ENCODE peak calls at places on chromosomes 4 and X, in five cellular contexts. One of them, this sample, is unnamed.

GRCh38 chr4:159368320-159368719 is 265.4 kb downstream of the RAPGEF2 start:
- DNase-seq in pancreas: no peak
- DNase-seq in NCI-H1092: no peak
- DNase-seq in HFFc6: peak
- DNase-seq in tibial artery: no peak
- DNase-seq in this sample: no peak

GRCh38 chrX:20547649-20548051 is 280.9 kb upstream of the RPS6KA3 start:
- DNase-seq in pancreas: peak
- DNase-seq in NCI-H1092: no peak
- DNase-seq in HFFc6: peak
- DNase-seq in tibial artery: peak
- DNase-seq in this sample: no peak

GRCh38 chr4:3773552-3774001 is 7.4 kb downstream of the ADRA2C start:
- DNase-seq in pancreas: peak
- DNase-seq in NCI-H1092: no peak
- DNase-seq in HFFc6: no peak
- DNase-seq in tibial artery: no peak
- DNase-seq in this sample: no peak

GRCh38 chr4:87092389-87093141 is 127.9 kb downstream of the KLHL8 start:
- DNase-seq in pancreas: peak
- DNase-seq in NCI-H1092: peak
- DNase-seq in HFFc6: peak
- DNase-seq in tibial artery: peak
- DNase-seq in this sample: peak

GRCh38 chrX:22325091-22325490 is 52.4 kb downstream of the CBLL2 start:
- DNase-seq in pancreas: no peak
- DNase-seq in NCI-H1092: no peak
- DNase-seq in HFFc6: peak
- DNase-seq in tibial artery: no peak
- DNase-seq in this sample: peak

GRCh38 chr4:139647184-139647583 is 18.4 kb upstream of the MGST2 start:
- DNase-seq in pancreas: no peak
- DNase-seq in NCI-H1092: no peak
- DNase-seq in HFFc6: no peak
- DNase-seq in tibial artery: no peak
- DNase-seq in this sample: no peak

GRCh38 chr4:22427676-22428075 is 88.2 kb downstream of the ADGRA3 start:
- DNase-seq in pancreas: no peak
- DNase-seq in NCI-H1092: peak
- DNase-seq in HFFc6: no peak
- DNase-seq in tibial artery: no peak
- DNase-seq in this sample: no peak

GRCh38 chr4:148311493-148311892 is 130.7 kb downstream of the NR3C2 start:
- DNase-seq in pancreas: no peak
- DNase-seq in NCI-H1092: no peak
- DNase-seq in HFFc6: no peak
- DNase-seq in tibial artery: no peak
- DNase-seq in this sample: no peak

GRCh38 chr4:41358626-41359025 is 101.9 kb downstream of the UCHL1 start:
- DNase-seq in pancreas: no peak
- DNase-seq in NCI-H1092: peak
- DNase-seq in HFFc6: no peak
- DNase-seq in tibial artery: no peak
- DNase-seq in this sample: no peak

GRCh38 chr4:23006756-23007155 is 314.0 kb downstream of the GBA3 start:
- DNase-seq in pancreas: no peak
- DNase-seq in NCI-H1092: no peak
- DNase-seq in HFFc6: no peak
- DNase-seq in tibial artery: no peak
- DNase-seq in this sample: no peak

GRCh38 chr4:74203467-74203866 is 45.5 kb downstream of the MTHFD2L start:
- DNase-seq in pancreas: no peak
- DNase-seq in NCI-H1092: no peak
- DNase-seq in HFFc6: no peak
- DNase-seq in tibial artery: no peak
- DNase-seq in this sample: no peak

GRCh38 chrX:77743720-77744119 is 42.3 kb downstream of the ATRX start:
- DNase-seq in pancreas: no peak
- DNase-seq in NCI-H1092: no peak
- DNase-seq in HFFc6: peak
- DNase-seq in tibial artery: no peak
- DNase-seq in this sample: no peak

GRCh38 chr4:125833-126232 is 1.5 kb downstream of the ZNF718 start:
- DNase-seq in pancreas: no peak
- DNase-seq in NCI-H1092: no peak
- DNase-seq in HFFc6: no peak
- DNase-seq in tibial artery: no peak
- DNase-seq in this sample: no peak

GRCh38 chr4:110508827-110509446 is 33.0 kb downstream of the ENPEP start:
- DNase-seq in pancreas: no peak
- DNase-seq in NCI-H1092: no peak
- DNase-seq in HFFc6: peak
- DNase-seq in tibial artery: no peak
- DNase-seq in this sample: peak

GRCh38 chr4:144714166-144714565 is 68.2 kb downstream of the HHIP start:
- DNase-seq in pancreas: no peak
- DNase-seq in NCI-H1092: no peak
- DNase-seq in HFFc6: no peak
- DNase-seq in tibial artery: no peak
- DNase-seq in this sample: no peak

GRCh38 chr4:110959041-110959643 is 336.3 kb upstream of the PITX2 start:
- DNase-seq in pancreas: no peak
- DNase-seq in NCI-H1092: no peak
- DNase-seq in HFFc6: peak
- DNase-seq in tibial artery: no peak
- DNase-seq in this sample: peak

GRCh38 chrX:20514358-20514757 is 247.6 kb upstream of the RPS6KA3 start:
- DNase-seq in pancreas: no peak
- DNase-seq in NCI-H1092: no peak
- DNase-seq in HFFc6: peak
- DNase-seq in tibial artery: no peak
- DNase-seq in this sample: peak

GRCh38 chrX:50081282-50081955 is 119.4 kb downstream of the AKAP4 start:
- DNase-seq in pancreas: no peak
- DNase-seq in NCI-H1092: peak
- DNase-seq in HFFc6: no peak
- DNase-seq in tibial artery: peak
- DNase-seq in this sample: peak

GRCh38 chr4:8580321-8581093 is at the start of gene GPR78:
- DNase-seq in pancreas: peak
- DNase-seq in NCI-H1092: no peak
- DNase-seq in HFFc6: no peak
- DNase-seq in tibial artery: no peak
- DNase-seq in this sample: peak

GRCh38 chr4:176470671-176471070 is 150.9 kb downstream of the SPCS3 start:
- DNase-seq in pancreas: no peak
- DNase-seq in NCI-H1092: no peak
- DNase-seq in HFFc6: no peak
- DNase-seq in tibial artery: no peak
- DNase-seq in this sample: no peak

GRCh38 chr4:103032575-103032974 is 13.1 kb upstream of the SLC9B1 start:
- DNase-seq in pancreas: no peak
- DNase-seq in NCI-H1092: no peak
- DNase-seq in HFFc6: peak
- DNase-seq in tibial artery: no peak
- DNase-seq in this sample: peak

GRCh38 chr4:22515888-22516541 is at the start of gene ADGRA3:
- DNase-seq in pancreas: peak
- DNase-seq in NCI-H1092: peak
- DNase-seq in HFFc6: peak
- DNase-seq in tibial artery: peak
- DNase-seq in this sample: peak

GRCh38 chr4:114257516-114257915 is 278.1 kb upstream of the ARSJ start:
- DNase-seq in pancreas: no peak
- DNase-seq in NCI-H1092: no peak
- DNase-seq in HFFc6: peak
- DNase-seq in tibial artery: no peak
- DNase-seq in this sample: no peak

GRCh38 chr4:159787901-159788300 is 685.0 kb downstream of the RAPGEF2 start:
- DNase-seq in pancreas: no peak
- DNase-seq in NCI-H1092: no peak
- DNase-seq in HFFc6: no peak
- DNase-seq in tibial artery: no peak
- DNase-seq in this sample: no peak

GRCh38 chrX:119622356-119623232 is 16.4 kb upstream of the NKRF start:
- DNase-seq in pancreas: no peak
- DNase-seq in NCI-H1092: peak
- DNase-seq in HFFc6: peak
- DNase-seq in tibial artery: peak
- DNase-seq in this sample: peak

GRCh38 chr4:113179996-113180395 is 130.5 kb downstream of the ANK2 start:
- DNase-seq in pancreas: no peak
- DNase-seq in NCI-H1092: no peak
- DNase-seq in HFFc6: peak
- DNase-seq in tibial artery: no peak
- DNase-seq in this sample: no peak

GRCh38 chr4:139984459-139984858 is 169.5 kb downstream of the MAML3 start:
- DNase-seq in pancreas: no peak
- DNase-seq in NCI-H1092: no peak
- DNase-seq in HFFc6: no peak
- DNase-seq in tibial artery: no peak
- DNase-seq in this sample: no peak

GRCh38 chr4:177964061-177964460 is 521.8 kb upstream of the AGA start:
- DNase-seq in pancreas: no peak
- DNase-seq in NCI-H1092: no peak
- DNase-seq in HFFc6: peak
- DNase-seq in tibial artery: no peak
- DNase-seq in this sample: no peak

GRCh38 chr4:47519239-47519883 is 34.3 kb downstream of the ATP10D start:
- DNase-seq in pancreas: no peak
- DNase-seq in NCI-H1092: no peak
- DNase-seq in HFFc6: no peak
- DNase-seq in tibial artery: no peak
- DNase-seq in this sample: no peak

GRCh38 chrX:33183366-33183765 is 28.0 kb downstream of the DMD start:
- DNase-seq in pancreas: peak
- DNase-seq in NCI-H1092: no peak
- DNase-seq in HFFc6: no peak
- DNase-seq in tibial artery: peak
- DNase-seq in this sample: peak

GRCh38 chr4:73916172-73916925 is 47.2 kb downstream of the CXCL1 start:
- DNase-seq in pancreas: no peak
- DNase-seq in NCI-H1092: no peak
- DNase-seq in HFFc6: no peak
- DNase-seq in tibial artery: no peak
- DNase-seq in this sample: no peak

GRCh38 chr4:1751919-1752283 is 30.6 kb downstream of the TACC3 start:
- DNase-seq in pancreas: no peak
- DNase-seq in NCI-H1092: no peak
- DNase-seq in HFFc6: no peak
- DNase-seq in tibial artery: no peak
- DNase-seq in this sample: no peak

GRCh38 chr4:4477391-4477790 is 64.5 kb downstream of the STX18 start:
- DNase-seq in pancreas: no peak
- DNase-seq in NCI-H1092: no peak
- DNase-seq in HFFc6: no peak
- DNase-seq in tibial artery: no peak
- DNase-seq in this sample: peak

GRCh38 chr4:176575141-176575731 is 217.5 kb downstream of the VEGFC start:
- DNase-seq in pancreas: no peak
- DNase-seq in NCI-H1092: no peak
- DNase-seq in HFFc6: no peak
- DNase-seq in tibial artery: no peak
- DNase-seq in this sample: no peak

GRCh38 chr4:152103181-152103901 is 342.5 kb upstream of the GATB start:
- DNase-seq in pancreas: no peak
- DNase-seq in NCI-H1092: no peak
- DNase-seq in HFFc6: no peak
- DNase-seq in tibial artery: no peak
- DNase-seq in this sample: no peak

This sample was measured in endothelial cell of umbilical vein.